ENCODE peak calls at places on chromosomes 7 and 10, in four cellular contexts. S is activated T-cell treated with anti-CD3 and anti-CD28 coated beads, Interleukin-2, amount 50 U/mL, for 1 hour; V is HEK293T; N is SK-N-SH. Q is an unnamed sample.
A peak's percentile ranks its signal among the peaks of the same experiment; 100 is the strongest.

GRCh38 chr7:99499713-99500636 is at the start of gene ZNF394:
- DNase-seq in S (peak; percentile 86), V (peak; percentile 86), N (peak; percentile 95), Q (peak; percentile 91)

GRCh38 chr7:117034851-117035462 is 81.7 kb downstream of the ST7 start:
- DNase-seq in N (no peak), S (no peak), V (no peak), Q (peak; percentile 86)

GRCh38 chr7:11243739-11244138 is 270.1 kb downstream of the PHF14 start:
- DNase-seq in V (no peak), N (peak; percentile 24), S (no peak), Q (no peak)

GRCh38 chr7:45174328-45174610 is 16.7 kb downstream of the RAMP3 start:
- DNase-seq in S (no peak), V (no peak), N (no peak), Q (no peak)

GRCh38 chr7:30249316-30249715 is 35.1 kb upstream of the ZNRF2 start:
- DNase-seq in V (no peak), N (no peak), S (no peak), Q (no peak)

GRCh38 chr10:78175444-78175843 is 141.8 kb downstream of the RPS24 start:
- DNase-seq in V (no peak), N (no peak), S (no peak), Q (no peak)

GRCh38 chr7:142956951-142957623 is 5.1 kb downstream of the KEL start:
- DNase-seq in N (no peak), V (no peak), S (no peak), Q (no peak)

GRCh38 chr7:45623740-45624391 is 49.7 kb downstream of the ADCY1 start:
- DNase-seq in S (no peak), V (no peak), N (no peak), Q (no peak)

GRCh38 chr7:14457567-14458453 is 444.7 kb downstream of the DGKB start:
- DNase-seq in V (peak; percentile 68), S (peak; percentile 20), N (peak; percentile 53), Q (peak; percentile 91)

GRCh38 chr7:20269726-20270125 is 52.5 kb upstream of the MACC1 start:
- DNase-seq in V (no peak), N (no peak), S (no peak), Q (no peak)

GRCh38 chr7:19690736-19691135 is 18.1 kb downstream of the POLR1F start:
- DNase-seq in N (no peak), S (no peak), V (no peak), Q (no peak)

GRCh38 chr10:124000792-124001201 is 92.6 kb downstream of the CHST15 start:
- DNase-seq in S (no peak), N (no peak), V (no peak), Q (no peak)

Q was measured in SHP77.